ENCODE peak calls at places on chromosomes 1 and 21, in nine cellular contexts. One of them, this sample, is unnamed.

GRCh38 chr1:230816018-230816417 is 52.3 kb downstream of the C1orf198 start:
- DNase-seq in mesothelial cell of epicardium: no peak
- DNase-seq in astrocyte of the spinal cord: no peak
- DNase-seq in HT-29: no peak
- DNase-seq in Calu3: no peak
- DNase-seq in HuH-7.5: no peak
- DNase-seq in prostate gland: no peak
- DNase-seq in NCI-H226: no peak
- DNase-seq in AG09309: no peak
- DNase-seq in this sample: no peak

GRCh38 chr1:212515329-212515760 is 82.6 kb downstream of the NENF start:
- DNase-seq in mesothelial cell of epicardium: no peak
- DNase-seq in astrocyte of the spinal cord: no peak
- DNase-seq in HT-29: no peak
- DNase-seq in Calu3: no peak
- DNase-seq in HuH-7.5: no peak
- DNase-seq in prostate gland: no peak
- DNase-seq in NCI-H226: no peak
- DNase-seq in AG09309: no peak
- DNase-seq in this sample: no peak

GRCh38 chr1:178702141-178702540 is 22.9 kb upstream of the RALGPS2 start:
- DNase-seq in mesothelial cell of epicardium: no peak
- DNase-seq in astrocyte of the spinal cord: peak
- DNase-seq in HT-29: no peak
- DNase-seq in Calu3: no peak
- DNase-seq in HuH-7.5: no peak
- DNase-seq in prostate gland: no peak
- DNase-seq in NCI-H226: no peak
- DNase-seq in AG09309: no peak
- DNase-seq in this sample: no peak

GRCh38 chr1:14769486-14770274 is 171.2 kb downstream of the KAZN start:
- DNase-seq in mesothelial cell of epicardium: no peak
- DNase-seq in astrocyte of the spinal cord: no peak
- DNase-seq in HT-29: no peak
- DNase-seq in Calu3: no peak
- DNase-seq in HuH-7.5: no peak
- DNase-seq in prostate gland: no peak
- DNase-seq in NCI-H226: no peak
- DNase-seq in AG09309: no peak
- DNase-seq in this sample: no peak

GRCh38 chr1:21384620-21385019 is 55.3 kb upstream of the NBPF3 start:
- DNase-seq in mesothelial cell of epicardium: no peak
- DNase-seq in astrocyte of the spinal cord: no peak
- DNase-seq in HT-29: no peak
- DNase-seq in Calu3: no peak
- DNase-seq in HuH-7.5: no peak
- DNase-seq in prostate gland: no peak
- DNase-seq in NCI-H226: no peak
- DNase-seq in AG09309: no peak
- DNase-seq in this sample: no peak

GRCh38 chr1:27555700-27556424 is 48.1 kb downstream of the AHDC1 start:
- DNase-seq in mesothelial cell of epicardium: no peak
- DNase-seq in astrocyte of the spinal cord: peak
- DNase-seq in HT-29: no peak
- DNase-seq in Calu3: no peak
- DNase-seq in HuH-7.5: no peak
- DNase-seq in prostate gland: no peak
- DNase-seq in NCI-H226: no peak
- DNase-seq in AG09309: no peak
- DNase-seq in this sample: no peak

GRCh38 chr1:18283601-18284385 is 176.2 kb downstream of the IGSF21 start:
- DNase-seq in mesothelial cell of epicardium: no peak
- DNase-seq in astrocyte of the spinal cord: no peak
- DNase-seq in HT-29: no peak
- DNase-seq in Calu3: no peak
- DNase-seq in HuH-7.5: no peak
- DNase-seq in prostate gland: no peak
- DNase-seq in NCI-H226: no peak
- DNase-seq in AG09309: no peak
- DNase-seq in this sample: no peak

GRCh38 chr21:39710866-39711265 is 34.1 kb upstream of the IGSF5 start:
- DNase-seq in mesothelial cell of epicardium: no peak
- DNase-seq in astrocyte of the spinal cord: no peak
- DNase-seq in HT-29: no peak
- DNase-seq in Calu3: no peak
- DNase-seq in HuH-7.5: no peak
- DNase-seq in prostate gland: no peak
- DNase-seq in NCI-H226: no peak
- DNase-seq in AG09309: no peak
- DNase-seq in this sample: no peak

GRCh38 chr1:151352001-151352718 is 5.1 kb upstream of the RFX5 start:
- DNase-seq in mesothelial cell of epicardium: no peak
- DNase-seq in astrocyte of the spinal cord: peak
- DNase-seq in HT-29: no peak
- DNase-seq in Calu3: no peak
- DNase-seq in HuH-7.5: no peak
- DNase-seq in prostate gland: no peak
- DNase-seq in NCI-H226: peak
- DNase-seq in AG09309: no peak
- DNase-seq in this sample: no peak

GRCh38 chr1:79704067-79704466 is 697.5 kb upstream of the ADGRL4 start:
- DNase-seq in mesothelial cell of epicardium: no peak
- DNase-seq in astrocyte of the spinal cord: no peak
- DNase-seq in HT-29: no peak
- DNase-seq in Calu3: no peak
- DNase-seq in HuH-7.5: no peak
- DNase-seq in prostate gland: no peak
- DNase-seq in NCI-H226: no peak
- DNase-seq in AG09309: no peak
- DNase-seq in this sample: no peak

GRCh38 chr1:45327644-45328515 is 1.2 kb downstream of the HPDL start:
- DNase-seq in mesothelial cell of epicardium: no peak
- DNase-seq in astrocyte of the spinal cord: no peak
- DNase-seq in HT-29: peak
- DNase-seq in Calu3: peak
- DNase-seq in HuH-7.5: no peak
- DNase-seq in prostate gland: no peak
- DNase-seq in NCI-H226: no peak
- DNase-seq in AG09309: no peak
- DNase-seq in this sample: no peak

GRCh38 chr1:24707659-24708058 is 37.6 kb upstream of the CLIC4 start:
- DNase-seq in mesothelial cell of epicardium: no peak
- DNase-seq in astrocyte of the spinal cord: no peak
- DNase-seq in HT-29: no peak
- DNase-seq in Calu3: no peak
- DNase-seq in HuH-7.5: no peak
- DNase-seq in prostate gland: no peak
- DNase-seq in NCI-H226: peak
- DNase-seq in AG09309: no peak
- DNase-seq in this sample: no peak

GRCh38 chr1:212167098-212167497 is 118.1 kb upstream of the PPP2R5A start:
- DNase-seq in mesothelial cell of epicardium: no peak
- DNase-seq in astrocyte of the spinal cord: peak
- DNase-seq in HT-29: no peak
- DNase-seq in Calu3: no peak
- DNase-seq in HuH-7.5: no peak
- DNase-seq in prostate gland: no peak
- DNase-seq in NCI-H226: peak
- DNase-seq in AG09309: peak
- DNase-seq in this sample: no peak

GRCh38 chr1:203075249-203076030 is 10.4 kb downstream of the MYOG start:
- DNase-seq in mesothelial cell of epicardium: no peak
- DNase-seq in astrocyte of the spinal cord: no peak
- DNase-seq in HT-29: no peak
- DNase-seq in Calu3: no peak
- DNase-seq in HuH-7.5: no peak
- DNase-seq in prostate gland: no peak
- DNase-seq in NCI-H226: no peak
- DNase-seq in AG09309: no peak
- DNase-seq in this sample: no peak

GRCh38 chr21:34122047-34122446 is 48.7 kb downstream of the MRPS6 start:
- DNase-seq in mesothelial cell of epicardium: no peak
- DNase-seq in astrocyte of the spinal cord: no peak
- DNase-seq in HT-29: peak
- DNase-seq in Calu3: no peak
- DNase-seq in HuH-7.5: no peak
- DNase-seq in prostate gland: peak
- DNase-seq in NCI-H226: no peak
- DNase-seq in AG09309: no peak
- DNase-seq in this sample: peak

GRCh38 chr1:3708696-3709246 is 43.5 kb upstream of the CCDC27 start:
- DNase-seq in mesothelial cell of epicardium: no peak
- DNase-seq in astrocyte of the spinal cord: no peak
- DNase-seq in HT-29: no peak
- DNase-seq in Calu3: peak
- DNase-seq in HuH-7.5: no peak
- DNase-seq in prostate gland: peak
- DNase-seq in NCI-H226: no peak
- DNase-seq in AG09309: no peak
- DNase-seq in this sample: peak

GRCh38 chr1:41225495-41225894 is 16.6 kb downstream of the SCMH1 start:
- DNase-seq in mesothelial cell of epicardium: no peak
- DNase-seq in astrocyte of the spinal cord: no peak
- DNase-seq in HT-29: no peak
- DNase-seq in Calu3: no peak
- DNase-seq in HuH-7.5: no peak
- DNase-seq in prostate gland: no peak
- DNase-seq in NCI-H226: no peak
- DNase-seq in AG09309: no peak
- DNase-seq in this sample: no peak

GRCh38 chr1:13754510-13755103 is 54.6 kb downstream of the PRDM2 start:
- DNase-seq in mesothelial cell of epicardium: no peak
- DNase-seq in astrocyte of the spinal cord: no peak
- DNase-seq in HT-29: no peak
- DNase-seq in Calu3: no peak
- DNase-seq in HuH-7.5: no peak
- DNase-seq in prostate gland: no peak
- DNase-seq in NCI-H226: no peak
- DNase-seq in AG09309: no peak
- DNase-seq in this sample: no peak

GRCh38 chr1:65476327-65476726 is 55.9 kb downstream of the LEPR start:
- DNase-seq in mesothelial cell of epicardium: no peak
- DNase-seq in astrocyte of the spinal cord: no peak
- DNase-seq in HT-29: no peak
- DNase-seq in Calu3: no peak
- DNase-seq in HuH-7.5: no peak
- DNase-seq in prostate gland: no peak
- DNase-seq in NCI-H226: no peak
- DNase-seq in AG09309: no peak
- DNase-seq in this sample: no peak

GRCh38 chr1:56435434-56436337 is 143.7 kb downstream of the PLPP3 start:
- DNase-seq in mesothelial cell of epicardium: no peak
- DNase-seq in astrocyte of the spinal cord: no peak
- DNase-seq in HT-29: no peak
- DNase-seq in Calu3: no peak
- DNase-seq in HuH-7.5: no peak
- DNase-seq in prostate gland: no peak
- DNase-seq in NCI-H226: no peak
- DNase-seq in AG09309: no peak
- DNase-seq in this sample: no peak

GRCh38 chr1:67700692-67701410 is 15.8 kb downstream of the GADD45A start:
- DNase-seq in mesothelial cell of epicardium: no peak
- DNase-seq in astrocyte of the spinal cord: peak
- DNase-seq in HT-29: no peak
- DNase-seq in Calu3: peak
- DNase-seq in HuH-7.5: no peak
- DNase-seq in prostate gland: no peak
- DNase-seq in NCI-H226: peak
- DNase-seq in AG09309: no peak
- DNase-seq in this sample: no peak

GRCh38 chr1:94045465-94046056 is 75.4 kb downstream of the ABCA4 start:
- DNase-seq in mesothelial cell of epicardium: peak
- DNase-seq in astrocyte of the spinal cord: peak
- DNase-seq in HT-29: peak
- DNase-seq in Calu3: peak
- DNase-seq in HuH-7.5: peak
- DNase-seq in prostate gland: peak
- DNase-seq in NCI-H226: peak
- DNase-seq in AG09309: peak
- DNase-seq in this sample: peak

GRCh38 chr1:157628773-157629172 is 30.9 kb upstream of the FCRL4 start:
- DNase-seq in mesothelial cell of epicardium: no peak
- DNase-seq in astrocyte of the spinal cord: no peak
- DNase-seq in HT-29: no peak
- DNase-seq in Calu3: no peak
- DNase-seq in HuH-7.5: no peak
- DNase-seq in prostate gland: no peak
- DNase-seq in NCI-H226: no peak
- DNase-seq in AG09309: no peak
- DNase-seq in this sample: no peak

GRCh38 chr1:235004276-235004675 is 124.4 kb downstream of the TOMM20 start:
- DNase-seq in mesothelial cell of epicardium: no peak
- DNase-seq in astrocyte of the spinal cord: no peak
- DNase-seq in HT-29: no peak
- DNase-seq in Calu3: no peak
- DNase-seq in HuH-7.5: no peak
- DNase-seq in prostate gland: no peak
- DNase-seq in NCI-H226: no peak
- DNase-seq in AG09309: no peak
- DNase-seq in this sample: no peak

GRCh38 chr1:180610556-180611015 is 21.2 kb upstream of the XPR1 start:
- DNase-seq in mesothelial cell of epicardium: no peak
- DNase-seq in astrocyte of the spinal cord: no peak
- DNase-seq in HT-29: no peak
- DNase-seq in Calu3: no peak
- DNase-seq in HuH-7.5: no peak
- DNase-seq in prostate gland: no peak
- DNase-seq in NCI-H226: no peak
- DNase-seq in AG09309: no peak
- DNase-seq in this sample: no peak

GRCh38 chr1:207967703-207968102 is 56.8 kb upstream of the CD34 start:
- DNase-seq in mesothelial cell of epicardium: no peak
- DNase-seq in astrocyte of the spinal cord: no peak
- DNase-seq in HT-29: no peak
- DNase-seq in Calu3: no peak
- DNase-seq in HuH-7.5: no peak
- DNase-seq in prostate gland: no peak
- DNase-seq in NCI-H226: no peak
- DNase-seq in AG09309: no peak
- DNase-seq in this sample: no peak

GRCh38 chr1:165823552-165824268 is 3.7 kb upstream of the UCK2 start:
- DNase-seq in mesothelial cell of epicardium: no peak
- DNase-seq in astrocyte of the spinal cord: no peak
- DNase-seq in HT-29: no peak
- DNase-seq in Calu3: no peak
- DNase-seq in HuH-7.5: no peak
- DNase-seq in prostate gland: no peak
- DNase-seq in NCI-H226: no peak
- DNase-seq in AG09309: no peak
- DNase-seq in this sample: no peak

This sample was measured in body of pancreas.